ENCODE peak calls at places on chromosomes 7 and 10, in six cellular contexts. One of them, this sample, is unnamed.

GRCh38 chr7:118153551-118154177 is 30.3 kb upstream of the LSM8 start:
- DNase-seq in aorta: no peak
- DNase-seq in kidney tubule cell: peak; percentile 57
- DNase-seq in BE2C: peak; percentile 15
- DNase-seq in posterior cingulate gyrus: no peak
- DNase-seq in adrenal gland: no peak
- DNase-seq in this sample: no peak

GRCh38 chr7:90918303-90918702 is 322.2 kb downstream of the CDK14 start:
- DNase-seq in posterior cingulate gyrus: no peak
- DNase-seq in kidney tubule cell: no peak
- DNase-seq in BE2C: no peak
- DNase-seq in aorta: no peak
- DNase-seq in adrenal gland: no peak
- DNase-seq in this sample: no peak

GRCh38 chr7:48088559-48089414 is at the start of gene UPP1:
- DNase-seq in BE2C: peak; percentile 88
- DNase-seq in adrenal gland: peak; percentile 96
- DNase-seq in aorta: peak; percentile 95
- DNase-seq in kidney tubule cell: peak; percentile 99
- DNase-seq in posterior cingulate gyrus: peak; percentile 67
- DNase-seq in this sample: peak; percentile 95

GRCh38 chr10:77285529-77286182 is 352.0 kb downstream of the KCNMA1 start:
- DNase-seq in kidney tubule cell: no peak
- DNase-seq in aorta: no peak
- DNase-seq in posterior cingulate gyrus: no peak
- DNase-seq in BE2C: no peak
- DNase-seq in adrenal gland: no peak
- DNase-seq in this sample: no peak

GRCh38 chr7:102978280-102978679 is 65.5 kb downstream of the LRRC17 start:
- DNase-seq in BE2C: no peak
- DNase-seq in kidney tubule cell: peak; percentile 55
- DNase-seq in adrenal gland: peak; percentile 89
- DNase-seq in aorta: peak; percentile 88
- DNase-seq in posterior cingulate gyrus: no peak
- DNase-seq in this sample: no peak

GRCh38 chr10:61795551-61795950 is 105.9 kb upstream of the ARID5B start:
- DNase-seq in aorta: no peak
- DNase-seq in BE2C: no peak
- DNase-seq in posterior cingulate gyrus: no peak
- DNase-seq in adrenal gland: no peak
- DNase-seq in kidney tubule cell: no peak
- DNase-seq in this sample: no peak

GRCh38 chr7:132531562-132531961 is 44.7 kb downstream of the PLXNA4 start:
- DNase-seq in posterior cingulate gyrus: no peak
- DNase-seq in aorta: no peak
- DNase-seq in adrenal gland: no peak
- DNase-seq in kidney tubule cell: no peak
- DNase-seq in BE2C: no peak
- DNase-seq in this sample: no peak

GRCh38 chr7:37947840-37948198 is 27.4 kb downstream of the EPDR1 start:
- DNase-seq in posterior cingulate gyrus: no peak
- DNase-seq in kidney tubule cell: no peak
- DNase-seq in aorta: no peak
- DNase-seq in BE2C: no peak
- DNase-seq in adrenal gland: no peak
- DNase-seq in this sample: no peak

This sample was measured in pancreas.